ENCODE peak calls at places on chromosomes 2 and 18, in seven cellular contexts. M, R, Y, G, T, K and S are unnamed samples.

GRCh38 chr2:46495347-46496030 is 16.1 kb downstream of the TMEM247 start:
- DNase-seq in M (no peak), R (no peak), Y (no peak), G (no peak), T (no peak), K (no peak), S (peak; percentile 38)

GRCh38 chr18:45664824-45665763 is 49.8 kb downstream of the SLC14A2 start:
- DNase-seq in M (peak; percentile 64), R (peak; percentile 72), Y (peak; percentile 62), G (peak; percentile 41), T (peak; percentile 57), K (peak; percentile 43), S (peak; percentile 88)

GRCh38 chr2:240374085-240374907 is 61.2 kb upstream of the GPC1 start:
- DNase-seq in M (peak; percentile 14), R (no peak), Y (peak; percentile 86), G (no peak), T (peak; percentile 69), K (peak; percentile 72), S (peak; percentile 94)

GRCh38 chr2:121960251-121960650 is 204.8 kb downstream of the TSN start:
- DNase-seq in M (no peak), R (no peak), Y (no peak), G (no peak), T (no peak), K (no peak), S (no peak)

GRCh38 chr2:212295571-212295970 is 243.0 kb downstream of the ERBB4 start:
- DNase-seq in M (no peak), R (no peak), Y (no peak), G (no peak), T (no peak), K (no peak), S (no peak)

GRCh38 chr2:210626849-210627248 is 70.5 kb downstream of the CPS1 start:
- DNase-seq in M (no peak), R (no peak), Y (peak; percentile 43), G (no peak), T (no peak), K (no peak), S (peak; percentile 9)

GRCh38 chr2:120949027-120949956 is 213.6 kb downstream of the GLI2 start:
- DNase-seq in M (no peak), R (no peak), Y (peak; percentile 63), G (no peak), T (no peak), K (no peak), S (no peak)

GRCh38 chr2:197240713-197241050 is 69.9 kb downstream of the ANKRD44 start:
- DNase-seq in M (no peak), R (no peak), Y (no peak), G (no peak), T (no peak), K (no peak), S (no peak)

GRCh38 chr18:46953195-46953594 is 35.8 kb downstream of the KATNAL2 start:
- DNase-seq in M (no peak), R (no peak), Y (no peak), G (no peak), T (no peak), K (no peak), S (no peak)

GRCh38 chr2:187819624-187820023 is 265.4 kb upstream of the TFPI start:
- DNase-seq in M (no peak), R (no peak), Y (no peak), G (no peak), T (no peak), K (no peak), S (no peak)

GRCh38 chr2:167844714-167845530 is 402.5 kb downstream of the STK39 start:
- DNase-seq in M (no peak), R (no peak), Y (peak; percentile 29), G (no peak), T (no peak), K (no peak), S (no peak)

GRCh38 chr2:56474412-56475158 is 290.8 kb downstream of the CCDC85A start:
- DNase-seq in M (no peak), R (no peak), Y (no peak), G (no peak), T (no peak), K (no peak), S (peak; percentile 79)

GRCh38 chr18:50177294-50177992 is 17.5 kb downstream of the MYO5B start:
- DNase-seq in M (peak; percentile 24), R (no peak), Y (no peak), G (no peak), T (no peak), K (no peak), S (no peak)

GRCh38 chr2:174959787-174960186 is 45.4 kb downstream of the CHN1 start:
- DNase-seq in M (no peak), R (no peak), Y (no peak), G (no peak), T (no peak), K (no peak), S (no peak)

GRCh38 chr2:26245810-26246209 is 1.1 kb downstream of the HADHB start:
- DNase-seq in M (peak; percentile 6), R (no peak), Y (peak; percentile 41), G (no peak), T (no peak), K (no peak), S (peak; percentile 51)

GRCh38 chr2:26911911-26912861 is 58.3 kb upstream of the MAPRE3 start:
- DNase-seq in M (no peak), R (no peak), Y (no peak), G (no peak), T (no peak), K (no peak), S (peak; percentile 57)

GRCh38 chr18:10912790-10913560 is 236.4 kb downstream of the PIEZO2 start:
- DNase-seq in M (no peak), R (no peak), Y (no peak), G (no peak), T (no peak), K (peak; percentile 37), S (peak; percentile 75)

GRCh38 chr2:37377187-37377532 is 32.7 kb downstream of the QPCT start:
- DNase-seq in M (peak; percentile 25), R (no peak), Y (no peak), G (no peak), T (no peak), K (no peak), S (peak; percentile 52)

GRCh38 chr2:23518481-23519333 is 133.7 kb downstream of the KLHL29 start:
- DNase-seq in M (no peak), R (no peak), Y (no peak), G (no peak), T (no peak), K (no peak), S (no peak)

GRCh38 chr18:49464718-49465598 is 4.5 kb upstream of the DYM start:
- DNase-seq in M (no peak), R (no peak), Y (no peak), G (no peak), T (no peak), K (no peak), S (no peak)

GRCh38 chr2:29033172-29033571 is 41.2 kb downstream of the PCARE start:
- DNase-seq in M (peak; percentile 83), R (no peak), Y (peak; percentile 31), G (no peak), T (no peak), K (no peak), S (peak; percentile 17)

GRCh38 chr2:64274399-64275173 is 130.4 kb upstream of the PELI1 start:
- DNase-seq in M (no peak), R (no peak), Y (peak; percentile 69), G (no peak), T (no peak), K (no peak), S (no peak)

GRCh38 chr18:13565228-13565627 is 161.1 kb downstream of the FAM210A start:
- DNase-seq in M (no peak), R (no peak), Y (no peak), G (no peak), T (no peak), K (no peak), S (no peak)

GRCh38 chr2:241228860-241229516 is 40.5 kb downstream of the ANO7 start:
- DNase-seq in M (no peak), R (no peak), Y (no peak), G (no peak), T (no peak), K (no peak), S (no peak)

GRCh38 chr18:76610933-76611749 is 116.1 kb upstream of the ZNF516 start:
- DNase-seq in M (no peak), R (no peak), Y (no peak), G (no peak), T (no peak), K (no peak), S (peak; percentile 21)

GRCh38 chr18:36851202-36851590 is 22.3 kb downstream of the KIAA1328 start:
- DNase-seq in M (no peak), R (no peak), Y (no peak), G (no peak), T (no peak), K (no peak), S (no peak)

GRCh38 chr18:13491138-13491537 is 235.2 kb downstream of the FAM210A start:
- DNase-seq in M (no peak), R (no peak), Y (no peak), G (no peak), T (no peak), K (no peak), S (no peak)

GRCh38 chr2:230416061-230416721 is at the start of gene SP100:
- DNase-seq in M (peak; percentile 75), R (peak; percentile 78), Y (peak; percentile 90), G (peak; percentile 66), T (peak; percentile 73), K (no peak), S (peak; percentile 93)

GRCh38 chr2:238107525-238108422 is 7.6 kb downstream of the ESPNL start:
- DNase-seq in M (no peak), R (peak; percentile 85), Y (no peak), G (no peak), T (peak; percentile 11), K (no peak), S (no peak)

GRCh38 chr2:98734823-98735260 is 3.9 kb upstream of the MGAT4A start:
- DNase-seq in M (no peak), R (no peak), Y (no peak), G (no peak), T (no peak), K (no peak), S (no peak)